ENCODE peak calls at places on chromosomes 3 and 15, in four cellular contexts. H is transverse colon, V is prostate gland, K is breast epithelium. F is an unnamed sample.

GRCh38 chr3:195226900-195227447 is 44.0 kb downstream of the XXYLT1 start:
- DNase-seq in H (no peak), V (no peak), K (peak; percentile 48), F (peak; percentile 47)

GRCh38 chr3:122952509-122952908 is 75.1 kb downstream of the SEMA5B start:
- DNase-seq in H (no peak), V (no peak), K (no peak), F (no peak)

GRCh38 chr3:138125548-138126221 is 6.5 kb downstream of the A4GNT start:
- DNase-seq in H (no peak), V (no peak), K (no peak), F (no peak)

GRCh38 chr15:84832446-84833040 is 15.4 kb downstream of the ALPK3 start:
- DNase-seq in H (no peak), V (no peak), K (no peak), F (no peak)

GRCh38 chr3:124034016-124034808 is 42.3 kb upstream of the ROPN1 start:
- DNase-seq in H (peak; percentile 24), V (no peak), K (no peak), F (no peak)

GRCh38 chr3:118402971-118403370 is 631.7 kb downstream of the IGSF11 start:
- DNase-seq in H (no peak), V (no peak), K (no peak), F (no peak)

GRCh38 chr3:146838221-146838620 is 233.1 kb upstream of the PLSCR5 start:
- DNase-seq in H (no peak), V (no peak), K (no peak), F (no peak)

GRCh38 chr15:69385831-69386230 is 28.3 kb upstream of the KIF23 start:
- DNase-seq in H (no peak), V (no peak), K (no peak), F (no peak)

GRCh38 chr3:39794880-39795279 is 14.5 kb upstream of the MYRIP start:
- DNase-seq in H (no peak), V (no peak), K (no peak), F (no peak)

GRCh38 chr3:184344579-184345350 is 7.4 kb downstream of the FAM131A start:
- DNase-seq in H (no peak), V (no peak), K (no peak), F (no peak)

GRCh38 chr15:25057574-25057973 is 102.8 kb downstream of the SNRPN start:
- DNase-seq in H (no peak), V (peak; percentile 1), K (peak; percentile 20), F (peak; percentile 68)

GRCh38 chr3:17645074-17645698 is 97.2 kb downstream of the TBC1D5 start:
- DNase-seq in H (no peak), V (peak; percentile 27), K (no peak), F (no peak)

GRCh38 chr3:186286114-186286513 is 75.9 kb downstream of the DGKG start:
- DNase-seq in H (no peak), V (no peak), K (no peak), F (no peak)

GRCh38 chr3:121989943-121990342 is 32.1 kb downstream of the ILDR1 start:
- DNase-seq in H (no peak), V (no peak), K (no peak), F (no peak)

GRCh38 chr15:57549935-57550334 is 41.8 kb upstream of the MYZAP start:
- DNase-seq in H (no peak), V (no peak), K (no peak), F (no peak)

GRCh38 chr3:55807210-55807609 is 320.1 kb upstream of the WNT5A start:
- DNase-seq in H (no peak), V (no peak), K (no peak), F (no peak)

GRCh38 chr3:52428151-52429005 is 16.5 kb downstream of the SEMA3G start:
- DNase-seq in H (peak; percentile 54), V (peak; percentile 70), K (peak; percentile 56), F (no peak)
- H3K4me1 ChIP-seq in H (peaks cover 3% of the 10 kb centered on the region), V (no peaks in the 10 kb centered on the region), K (peaks cover 1% of the 10 kb centered on the region), F (peaks cover 28% of the 10 kb centered on the region)

GRCh38 chr15:77552066-77552465 is 80.6 kb downstream of the LINGO1 start:
- DNase-seq in H (peak; percentile 50), V (no peak), K (no peak), F (no peak)
- TF ChIP-seq POLR2AphosphoS5 in H (no peak), V (no peak), K (no peak), F (no peak)

GRCh38 chr3:64187065-64187959 is 38.0 kb downstream of the PRICKLE2 start:
- DNase-seq in H (peak; percentile 52), V (peak; percentile 63), K (no peak), F (no peak)

GRCh38 chr3:64191822-64192221 is 33.4 kb downstream of the PRICKLE2 start:
- DNase-seq in H (no peak), V (no peak), K (no peak), F (no peak)

GRCh38 chr3:64186667-64187064 is 38.6 kb downstream of the PRICKLE2 start:
- DNase-seq in H (no peak), V (no peak), K (no peak), F (no peak)

GRCh38 chr3:64188810-64189560 is 36.3 kb downstream of the PRICKLE2 start:
- DNase-seq in H (no peak), V (peak; percentile 25), K (no peak), F (no peak)

GRCh38 chr3:64190517-64191515 is 34.5 kb downstream of the PRICKLE2 start:
- DNase-seq in H (no peak), V (no peak), K (no peak), F (no peak)
- H3K4me1 ChIP-seq in H (peaks cover 45% of the 10 kb centered on the region), V (no peaks in the 10 kb centered on the region), K (peaks cover 32% of the 10 kb centered on the region), F (peaks cover 49% of the 10 kb centered on the region)

GRCh38 chr3:98884675-98885371 is 16.7 kb downstream of the DCBLD2 start:
- DNase-seq in H (no peak), V (no peak), K (no peak), F (no peak)
- TF ChIP-seq POLR2AphosphoS5 in H (no peak), V (no peak), K (no peak), F (no peak)

GRCh38 chr3:30626443-30627181 is 20.2 kb downstream of the TGFBR2 start:
- DNase-seq in H (no peak), V (no peak), K (no peak), F (no peak)

GRCh38 chr3:30630238-30631030 is 24.0 kb downstream of the TGFBR2 start:
- DNase-seq in H (no peak), V (no peak), K (no peak), F (no peak)

GRCh38 chr3:30628931-30629590 is 22.7 kb downstream of the TGFBR2 start:
- DNase-seq in H (no peak), V (no peak), K (no peak), F (no peak)

GRCh38 chr3:30629736-30630135 is 23.3 kb downstream of the TGFBR2 start:
- DNase-seq in H (no peak), V (no peak), K (no peak), F (no peak)

DNA sequence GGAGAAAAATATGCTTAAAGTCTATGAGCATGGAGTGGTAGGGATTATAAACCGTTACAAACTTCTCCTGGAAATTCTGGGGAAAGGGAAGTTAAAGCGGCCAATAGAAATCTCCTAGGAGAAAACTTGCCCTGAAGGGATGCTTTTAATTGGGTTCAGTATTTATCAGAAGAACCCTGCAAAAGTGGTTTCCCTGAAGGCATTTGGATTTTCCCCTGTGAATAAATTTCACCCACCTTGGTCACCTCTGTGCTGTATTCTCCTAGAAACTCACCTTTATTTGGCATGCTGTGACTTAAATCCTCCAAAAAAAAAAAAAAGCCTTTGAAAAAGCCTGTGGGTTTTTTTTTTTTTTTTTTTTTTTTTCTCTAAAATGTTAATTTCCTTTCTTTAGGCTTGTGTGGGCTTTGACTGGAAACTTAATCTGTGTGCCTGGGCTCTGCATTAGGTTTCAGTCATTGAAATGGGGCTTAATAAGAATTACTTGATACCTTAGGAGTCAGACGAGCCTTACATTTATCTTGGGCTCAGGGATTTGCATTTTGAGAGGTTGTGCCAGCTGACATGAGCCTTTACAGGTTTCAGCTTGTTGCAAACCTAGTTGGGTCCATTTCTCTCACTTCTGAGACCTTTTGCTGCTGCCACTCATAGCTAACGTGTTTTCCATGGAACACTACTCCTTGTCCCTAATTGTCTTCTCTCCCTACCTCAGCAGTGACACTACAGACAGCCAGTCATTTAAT is 22.0 kb downstream of the TGFBR2 start:
- DNase-seq in H (no peak), V (no peak), K (no peak), F (no peak)
- H3K4me1 ChIP-seq in H (peaks cover 99% of the 10 kb centered on the region), V (no peaks in the 10 kb centered on the region), K (peaks cover 6% of the 10 kb centered on the region), F (peaks cover 84% of the 10 kb centered on the region)

DNA sequence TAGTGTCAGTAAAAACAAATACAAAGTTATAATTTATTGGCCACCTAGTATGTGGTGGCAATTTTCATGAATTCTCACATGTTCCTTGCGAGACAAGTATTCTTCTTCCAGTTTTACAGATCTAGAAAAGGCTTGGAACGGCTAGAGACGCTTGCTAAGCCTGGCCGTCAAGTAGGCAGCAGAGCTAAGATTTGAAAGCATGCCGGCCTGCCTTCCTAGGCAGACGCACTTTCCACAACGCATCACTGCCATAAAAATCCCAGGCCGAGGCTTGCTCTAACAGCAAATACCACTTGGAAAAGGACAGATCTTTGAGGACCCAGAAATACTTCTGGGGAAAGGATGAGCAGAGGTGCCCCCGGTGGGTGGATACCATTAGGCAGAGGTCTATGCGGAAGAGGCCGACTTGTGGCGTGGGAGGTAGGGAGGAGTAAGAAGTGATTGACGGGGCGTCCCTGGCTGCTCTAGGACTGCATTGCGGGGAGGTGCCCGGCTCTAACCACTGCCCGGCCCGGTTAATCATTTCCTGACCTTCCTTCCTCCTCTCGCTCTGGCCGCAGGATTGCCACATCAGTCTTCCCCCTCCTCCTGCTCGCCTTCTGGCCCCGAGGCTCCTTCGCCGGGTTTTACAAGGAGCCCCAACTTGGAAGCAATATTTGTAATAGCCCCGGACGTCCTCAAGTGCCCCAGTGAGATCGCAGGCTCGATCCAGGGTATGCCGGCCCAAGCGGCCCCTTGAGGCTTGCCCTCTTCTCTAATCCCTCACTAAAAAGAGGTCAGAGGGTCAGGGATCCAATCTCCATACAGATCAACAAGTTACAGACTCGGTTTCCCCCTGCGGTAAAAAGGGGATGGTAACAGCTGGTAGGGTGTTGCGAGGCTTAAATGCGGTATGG is 1.3 kb upstream of the USP3 start:
- DNase-seq in H (peak; percentile 96), V (peak; percentile 65), K (peak; percentile 86), F (peak; percentile 96)
- TF ChIP-seq POLR2AphosphoS5 in H (peak; percentile 48), V (no peak), K (peak; percentile 81), F (no peak)

DNA sequence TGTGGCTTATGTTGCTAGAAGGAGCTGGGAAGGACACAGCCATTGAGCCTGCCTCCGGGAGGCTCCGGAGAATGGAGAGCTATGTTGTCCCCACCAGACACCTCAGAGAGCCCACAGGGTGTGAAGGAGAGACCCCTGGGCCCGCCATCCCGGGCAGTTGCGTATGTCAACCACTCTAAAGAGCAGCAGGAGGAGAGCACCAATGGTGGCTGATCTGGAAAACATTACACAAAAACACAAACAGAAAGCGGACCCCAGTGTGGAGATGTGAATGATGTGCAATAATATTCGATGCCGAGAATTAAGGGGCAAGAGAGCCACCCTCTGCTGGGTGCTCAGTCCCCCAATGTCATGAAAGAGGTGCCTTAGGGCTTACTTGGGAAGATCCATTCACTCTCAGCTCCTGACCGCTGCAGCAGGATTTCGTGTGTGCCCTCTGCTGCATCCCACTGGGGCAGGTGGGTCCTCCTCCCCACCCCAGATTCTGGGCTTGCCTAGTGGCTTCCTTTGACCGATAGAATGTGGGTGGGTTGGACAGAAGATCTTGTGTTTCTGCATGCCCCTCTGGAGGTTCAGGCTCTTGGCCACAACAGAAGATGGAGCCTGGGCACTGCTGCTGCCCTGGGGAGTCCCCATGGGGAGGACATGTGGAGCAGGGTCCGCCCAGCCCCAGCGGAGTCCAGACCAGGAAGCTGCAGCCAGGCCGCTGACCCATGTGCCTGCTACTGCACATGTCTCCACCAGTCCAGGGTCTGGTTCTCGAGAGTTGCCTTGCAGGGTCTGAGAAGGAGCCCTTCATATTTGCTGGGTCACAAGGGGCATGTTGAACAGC is 245.3 kb downstream of the OCA2 start:
- DNase-seq in H (no peak), V (no peak), K (no peak), F (peak; percentile 73)
- H3K4me1 ChIP-seq in H (no peaks in the 10 kb centered on the region), V (no peaks in the 10 kb centered on the region), K (no peaks in the 10 kb centered on the region), F (no peaks in the 10 kb centered on the region)

F was measured in suprapubic skin.